ENCODE peak calls at places on chromosomes 13 and 19, in eight cellular contexts. A is psoas muscle, M is cardiac muscle cell, E is Peyer's patch, O is tibial artery, C is heart right ventricle, F is foreskin keratinocyte, T is AG10803. S is an unnamed sample.

GRCh38 chr13:27130223-27131015 is 41.2 kb downstream of the USP12 start:
- DNase-seq in O (no peak), F (no peak), C (no peak), M (no peak), E (no peak), T (peak; percentile 77), A (no peak), S (peak; percentile 71)

GRCh38 chr13:57624565-57625435 is 6.7 kb upstream of the PCDH17 start:
- DNase-seq in M (peak; percentile 87), C (peak; percentile 51), F (peak; percentile 55), A (no peak), T (peak; percentile 53), E (no peak), O (no peak), S (peak; percentile 82)

GRCh38 chr13:20161275-20161950 is 561 bp upstream of the GJA3 start:
- DNase-seq in M (peak; percentile 82), F (no peak), O (no peak), C (no peak), E (peak; percentile 68), T (no peak), A (no peak), S (no peak)

GRCh38 chr13:73303858-73304257 is 245.1 kb downstream of the KLF5 start:
- DNase-seq in C (no peak), A (no peak), T (peak; percentile 3), O (no peak), M (no peak), F (peak; percentile 97), E (no peak), S (peak; percentile 47)

GRCh38 chr19:18603255-18603957 is 3.2 kb downstream of the CRLF1 start:
- DNase-seq in M (no peak), F (no peak), E (no peak), O (peak; percentile 76), T (peak; percentile 21), A (no peak), C (no peak), S (no peak)

GRCh38 chr19:10316229-10317044 is 622 bp upstream of the FDX2 start:
- DNase-seq in F (no peak), T (no peak), C (no peak), O (no peak), A (no peak), E (no peak), M (no peak), S (no peak)

GRCh38 chr13:46491641-46492040 is 61.3 kb upstream of the LRCH1 start:
- DNase-seq in A (no peak), E (no peak), O (no peak), C (no peak), F (no peak), T (no peak), M (no peak), S (peak; percentile 28)

GRCh38 chr19:5218963-5219530 is 121.6 kb downstream of the PTPRS start:
- DNase-seq in A (no peak), F (no peak), T (no peak), M (no peak), C (no peak), O (no peak), E (no peak), S (no peak)

GRCh38 chr19:3643592-3644313 is 17.2 kb upstream of the CACTIN start:
- DNase-seq in M (no peak), T (no peak), O (no peak), C (no peak), E (no peak), F (no peak), A (no peak), S (no peak)

GRCh38 chr19:3645067-3645396 is 18.4 kb upstream of the CACTIN start:
- DNase-seq in E (no peak), C (no peak), O (no peak), T (no peak), F (no peak), M (no peak), A (no peak), S (no peak)

GRCh38 chr19:3642987-3643386 is 16.4 kb upstream of the CACTIN start:
- DNase-seq in F (no peak), A (no peak), M (peak; percentile 11), C (no peak), E (no peak), O (no peak), T (no peak), S (no peak)

GRCh38 chr19:3645726-3646125 is 19.1 kb upstream of the CACTIN start:
- DNase-seq in A (no peak), O (no peak), M (no peak), E (no peak), F (no peak), T (no peak), C (no peak), S (no peak)

DNA sequence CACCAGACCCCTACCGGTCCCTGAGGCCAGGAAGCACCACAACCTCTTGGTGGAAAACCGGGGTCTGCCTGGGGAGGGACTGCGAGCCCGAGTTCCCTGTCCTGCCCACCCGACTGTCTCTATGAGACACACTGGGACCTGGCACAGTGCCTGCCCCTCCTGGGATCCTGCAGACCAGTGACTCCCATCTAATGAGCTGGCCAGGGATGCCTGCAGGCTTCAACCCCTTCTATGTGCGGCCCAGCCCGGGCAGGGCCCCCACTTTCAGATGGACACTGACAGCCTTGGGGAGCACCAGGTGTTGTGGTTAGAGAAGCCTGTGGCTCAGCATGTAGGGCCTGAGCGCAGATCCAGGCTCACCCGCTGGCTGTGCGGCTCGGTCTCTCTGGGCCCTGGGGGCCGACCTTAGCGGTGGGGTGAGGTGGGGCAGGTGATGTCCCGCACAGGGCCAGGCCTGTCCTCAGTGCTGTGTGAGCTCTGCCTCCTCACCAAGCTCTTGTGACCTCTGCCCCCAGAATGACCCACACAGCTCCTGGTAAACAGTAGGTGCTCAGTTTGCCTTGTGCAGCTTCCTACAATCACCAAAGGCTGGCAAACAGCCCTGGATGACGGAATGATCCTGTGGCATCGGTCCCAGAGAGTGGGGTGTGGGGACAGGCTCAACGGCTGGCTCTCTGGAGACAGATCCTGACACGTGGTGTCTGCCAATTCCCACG is 17.9 kb upstream of the CACTIN start:
- DNase-seq in M (no peak), C (no peak), E (no peak), A (no peak), T (peak; percentile 24), O (no peak), F (no peak), S (no peak)
- TF ChIP-seq CTCF in M (no peak), C (no peak), E (no peak), A (no peak), T (no peak), O (no peak), F (no peak), S (no peak)

GRCh38 chr13:45468676-45469075 is 3.9 kb downstream of the COG3 start:
- DNase-seq in T (no peak), A (no peak), O (no peak), F (peak; percentile 43), M (no peak), E (no peak), C (no peak), S (no peak)

GRCh38 chr13:45466359-45466758 is 1.6 kb downstream of the COG3 start:
- DNase-seq in E (no peak), F (no peak), O (no peak), T (no peak), C (no peak), M (no peak), A (no peak), S (no peak)

GRCh38 chr13:45464141-45464686 is 525 bp upstream of the COG3 start:
- DNase-seq in A (no peak), E (no peak), O (no peak), T (no peak), C (peak; percentile 7), M (no peak), F (no peak), S (no peak)

DNA sequence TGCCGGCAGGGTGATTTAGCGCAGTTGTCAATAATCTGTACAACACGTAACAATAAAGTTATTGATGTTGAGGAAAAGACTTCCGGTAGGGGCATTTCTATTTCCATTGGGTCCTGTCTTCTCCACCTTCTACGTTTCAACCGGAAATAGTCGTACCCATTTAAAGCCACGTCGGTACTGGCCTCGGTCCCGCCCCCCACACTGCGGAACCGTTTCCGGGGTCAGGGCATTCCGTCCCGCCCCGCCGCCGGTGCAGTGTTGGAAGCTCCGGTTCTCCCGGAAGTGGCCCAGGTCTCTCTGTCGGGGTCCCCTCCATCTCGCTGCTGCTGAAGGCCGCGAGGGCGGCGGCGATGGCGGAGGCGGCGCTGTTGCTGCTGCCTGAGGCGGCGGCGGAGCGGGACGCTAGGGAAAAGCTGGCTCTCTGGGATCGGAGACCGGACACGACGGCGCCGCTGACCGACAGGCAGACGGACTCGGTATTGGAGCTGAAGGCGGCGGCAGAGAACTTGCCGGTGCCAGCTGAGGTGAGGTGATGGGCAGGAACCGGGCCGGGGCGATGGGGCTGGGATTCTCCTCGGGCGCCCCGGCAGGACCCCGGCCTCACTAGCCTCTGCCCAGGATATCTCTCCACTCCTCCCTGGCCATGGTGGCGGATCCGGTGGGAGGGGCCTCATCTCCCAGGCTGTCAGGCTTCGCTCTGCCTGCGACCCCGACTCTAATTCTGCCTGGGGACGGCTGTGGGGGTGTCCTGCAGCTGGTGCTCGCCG is at the start of gene COG3:
- DNase-seq in O (peak; percentile 97), A (peak; percentile 97), F (peak; percentile 98), M (peak; percentile 95), E (peak; percentile 94), T (peak; percentile 97), C (peak; percentile 95), S (peak; percentile 97)
- TF ChIP-seq CTCF in O (peak; percentile 37), A (peak; percentile 32), F (peak; percentile 80), M (peak; percentile 41), E (peak; percentile 91), T (peak; percentile 49), C (no peak), S (peak; percentile 13)

DNA sequence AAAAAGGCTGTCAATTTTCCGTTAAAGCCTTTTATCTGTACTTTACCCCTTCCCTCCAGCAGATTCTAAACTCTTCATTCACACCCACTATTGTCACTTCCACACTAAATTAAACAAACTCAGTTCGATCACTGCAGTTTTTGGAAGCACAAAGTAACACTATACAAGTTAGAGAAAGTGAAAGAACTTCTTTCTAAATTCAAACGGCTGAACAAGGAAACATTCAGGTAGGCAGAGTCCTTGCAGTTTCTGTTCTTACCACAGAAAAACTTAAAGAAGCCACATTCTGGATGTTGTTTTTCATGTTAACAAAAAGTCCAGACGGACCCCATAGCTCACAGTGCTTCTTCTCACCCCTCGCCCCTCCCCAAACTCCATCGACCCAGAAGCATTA is 27.5 kb upstream of the UBE2L5 start:
- DNase-seq in M (no peak), C (no peak), O (no peak), A (no peak), T (no peak), F (no peak), E (no peak), S (no peak)
- TF ChIP-seq CTCF in M (no peak), C (no peak), O (no peak), A (no peak), T (no peak), F (no peak), E (peak; percentile 24), S (no peak)

GRCh38 chr13:47796816-47797215 is 204.3 kb downstream of the SUCLA2 start:
- DNase-seq in E (no peak), M (peak; percentile 5), C (no peak), T (peak; percentile 24), O (no peak), F (no peak), A (no peak), S (no peak)
- TF ChIP-seq CTCF in E (no peak), M (no peak), C (no peak), T (no peak), O (no peak), F (no peak), A (no peak), S (no peak)

GRCh38 chr19:50921391-50922315 is 10.5 kb upstream of the KLK4 start:
- DNase-seq in C (no peak), E (no peak), O (peak; percentile 31), A (no peak), M (no peak), T (peak; percentile 36), F (no peak), S (no peak)
- TF ChIP-seq CTCF in C (no peak), E (no peak), O (no peak), A (no peak), M (no peak), T (no peak), F (no peak), S (no peak)

S was measured in MCF 10A.